ENCODE peak calls at places on chromosome X, in six cellular contexts. Y is A549, J is WTC11, U is H1, E is SK-N-SH, G is K562. M is an unnamed sample.

GRCh38 chrX:30713061-30713525 is 59.9 kb downstream of the GK start:
- DNase-seq in Y (peak), J (peak), U (peak), E (peak), G (peak), M (peak)

GRCh38 chrX:68693481-68694410 is 46.3 kb downstream of the STARD8 start:
- DNase-seq in Y (no peak), J (peak), U (no peak), E (peak), G (peak), M (peak)

GRCh38 chrX:44305921-44306320 is 37.6 kb downstream of the EFHC2 start:
- DNase-seq in Y (no peak), J (no peak), U (no peak), E (no peak), G (no peak), M (no peak)

GRCh38 chrX:65488496-65488895 is 46.1 kb downstream of the LAS1L start:
- DNase-seq in Y (no peak), J (no peak), U (no peak), E (no peak), G (no peak), M (no peak)

GRCh38 chrX:46575991-46576392 is 2.4 kb downstream of the CHST7 start:
- DNase-seq in Y (no peak), J (no peak), U (no peak), E (no peak), G (no peak), M (no peak)

GRCh38 chrX:154411322-154411980 is at the start of gene TAFAZZIN:
- DNase-seq in Y (peak), J (peak), U (no peak), E (peak), G (peak), M (peak)

GRCh38 chrX:107483976-107484726 is 34.7 kb downstream of the FRMPD3 start:
- DNase-seq in Y (no peak), J (peak), U (no peak), E (peak), G (peak), M (peak)

GRCh38 chrX:40303256-40304077 is 205.7 kb upstream of the BCOR start:
- DNase-seq in Y (no peak), J (no peak), U (no peak), E (no peak), G (no peak), M (peak)

GRCh38 chrX:41737065-41737464 is 13.1 kb downstream of the GPR82 start:
- DNase-seq in Y (no peak), J (no peak), U (no peak), E (no peak), G (peak), M (peak)

GRCh38 chrX:51891821-51892551 is 1.4 kb upstream of the MAGED1 start:
- DNase-seq in Y (no peak), J (no peak), U (no peak), E (peak), G (no peak), M (peak)

GRCh38 chrX:56788229-56788628 is 59.2 kb downstream of the NBDY start:
- DNase-seq in Y (no peak), J (no peak), U (no peak), E (no peak), G (no peak), M (peak)

GRCh38 chrX:42195506-42195905 is 272.2 kb upstream of the CASK start:
- DNase-seq in Y (no peak), J (no peak), U (no peak), E (no peak), G (no peak), M (no peak)

GRCh38 chrX:136574548-136574947 is 42.5 kb downstream of the VGLL1 start:
- DNase-seq in Y (no peak), J (no peak), U (no peak), E (no peak), G (no peak), M (no peak)

GRCh38 chrX:103215768-103216085 is 819 bp downstream of the BEX4 start:
- DNase-seq in Y (no peak), J (no peak), U (no peak), E (peak), G (no peak), M (no peak)

GRCh38 chrX:37348237-37349130 is 680 bp upstream of the PRRG1 start:
- DNase-seq in Y (no peak), J (no peak), U (no peak), E (no peak), G (no peak), M (no peak)

GRCh38 chrX:72243472-72243871 is 4.6 kb upstream of the ERCC6L start:
- DNase-seq in Y (no peak), J (no peak), U (no peak), E (no peak), G (no peak), M (no peak)

GRCh38 chrX:9163153-9163790 is 129.3 kb upstream of the FAM9B start:
- DNase-seq in Y (no peak), J (no peak), U (no peak), E (no peak), G (no peak), M (no peak)

GRCh38 chrX:135688137-135688536 is 25.3 kb upstream of the CT45A1 start:
- DNase-seq in Y (no peak), J (peak), U (no peak), E (no peak), G (no peak), M (peak)

GRCh38 chrX:103538728-103539127 is 19.4 kb upstream of the RAB40A start:
- DNase-seq in Y (no peak), J (no peak), U (no peak), E (no peak), G (no peak), M (no peak)

GRCh38 chrX:119041175-119041574 is 31.6 kb upstream of the CT47C1 start:
- DNase-seq in Y (peak), J (no peak), U (no peak), E (no peak), G (peak), M (peak)

GRCh38 chrX:119605739-119606507 is at the start of gene NKRF:
- DNase-seq in Y (peak), J (peak), U (peak), E (peak), G (peak), M (peak)

GRCh38 chrX:10949541-10949940 is 161.6 kb upstream of the HCCS start:
- DNase-seq in Y (no peak), J (no peak), U (no peak), E (no peak), G (no peak), M (no peak)

GRCh38 chrX:107747596-107748161 is 27.9 kb downstream of the TSC22D3 start:
- DNase-seq in Y (no peak), J (no peak), U (no peak), E (no peak), G (no peak), M (no peak)

GRCh38 chrX:15129412-15129811 is 140.5 kb downstream of the ASB9 start:
- DNase-seq in Y (no peak), J (no peak), U (no peak), E (no peak), G (no peak), M (no peak)

GRCh38 chrX:133215747-133216146 is 2.4 kb downstream of the TFDP3 start:
- DNase-seq in Y (no peak), J (peak), U (no peak), E (peak), G (peak), M (peak)

GRCh38 chrX:47515941-47516649 is 33.1 kb upstream of the ZNF41 start:
- DNase-seq in Y (no peak), J (no peak), U (no peak), E (no peak), G (no peak), M (peak)

GRCh38 chrX:124555036-124555595 is 208.8 kb downstream of the SH2D1A start:
- DNase-seq in Y (no peak), J (no peak), U (no peak), E (no peak), G (no peak), M (no peak)

GRCh38 chrX:150569155-150569477 is 695 bp downstream of the MTM1 start:
- DNase-seq in Y (no peak), J (no peak), U (no peak), E (no peak), G (no peak), M (peak)

GRCh38 chrX:153761863-153762262 is 2.2 kb upstream of the PLXNB3 start:
- DNase-seq in Y (no peak), J (no peak), U (no peak), E (no peak), G (no peak), M (no peak)

GRCh38 chrX:136046295-136046894 is 61.2 kb downstream of the SLC9A6 start:
- DNase-seq in Y (no peak), J (no peak), U (no peak), E (no peak), G (no peak), M (no peak)

GRCh38 chrX:44871114-44871645 is 1.8 kb upstream of the KDM6A start:
- DNase-seq in Y (no peak), J (no peak), U (no peak), E (no peak), G (no peak), M (no peak)

GRCh38 chrX:36898301-36898700 is 109.9 kb upstream of the FAM47C start:
- DNase-seq in Y (no peak), J (no peak), U (no peak), E (peak), G (no peak), M (peak)

GRCh38 chrX:119682019-119682989 is 10.7 kb downstream of the SEPTIN6 start:
- DNase-seq in Y (no peak), J (no peak), U (no peak), E (no peak), G (no peak), M (peak)

GRCh38 chrX:49627030-49627777 is 28.4 kb downstream of the GAGE1 start:
- DNase-seq in Y (peak), J (peak), U (no peak), E (peak), G (peak), M (peak)

GRCh38 chrX:7117587-7117986 is 29.9 kb upstream of the STS start:
- DNase-seq in Y (no peak), J (no peak), U (no peak), E (no peak), G (no peak), M (no peak)

GRCh38 chrX:136468391-136469103 is 19.2 kb upstream of the BRS3 start:
- DNase-seq in Y (no peak), J (no peak), U (no peak), E (no peak), G (no peak), M (no peak)

GRCh38 chrX:15686818-15687685 is 22.4 kb upstream of the CLTRN start:
- DNase-seq in Y (peak), J (peak), U (no peak), E (peak), G (peak), M (peak)

GRCh38 chrX:1207496-1208025 is 4.9 kb downstream of the CRLF2 start:
- DNase-seq in Y (no peak), J (no peak), U (no peak), E (no peak), G (no peak), M (no peak)

GRCh38 chrX:1202251-1202650 is 10.2 kb downstream of the CRLF2 start:
- DNase-seq in Y (no peak), J (no peak), U (no peak), E (no peak), G (no peak), M (no peak)

GRCh38 chrX:1210844-1211243 is 1.6 kb downstream of the CRLF2 start:
- DNase-seq in Y (no peak), J (no peak), U (no peak), E (no peak), G (no peak), M (no peak)

GRCh38 chrX:1205681-1206611 is 6.5 kb downstream of the CRLF2 start:
- DNase-seq in Y (peak), J (no peak), U (peak), E (peak), G (peak), M (peak)
- TF ChIP-seq MAX in Y (peak), J (peak), U (no peak), E (no peak), G (no peak), M (no peak)

DNA sequence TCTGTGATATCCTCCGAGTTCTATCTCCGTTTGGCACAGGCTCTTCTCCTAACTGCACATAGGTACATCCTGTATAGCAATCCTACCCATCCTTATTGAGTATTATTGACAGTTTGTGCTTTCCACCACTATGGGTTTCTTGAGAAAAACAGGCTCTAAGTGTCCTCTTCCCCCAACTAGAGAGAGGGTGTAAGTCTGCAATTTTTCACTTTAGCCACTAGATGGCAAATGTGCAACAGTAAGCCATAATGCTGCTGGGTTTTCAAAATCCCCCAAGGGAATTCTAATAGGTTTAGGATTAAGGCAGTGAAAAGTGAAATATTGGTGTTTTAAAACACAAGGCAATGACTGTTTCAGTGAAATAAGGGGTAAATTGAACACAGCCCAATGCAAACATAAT is 239.1 kb upstream of the HTR2C start:
- DNase-seq in Y (peak), J (no peak), U (no peak), E (peak), G (peak), M (peak)
- TF ChIP-seq MAX in Y (no peak), J (no peak), U (no peak), E (no peak), G (no peak), M (no peak)

GRCh38 chrX:12972867-12973560 is 1.9 kb upstream of the TMSB4X start:
- DNase-seq in Y (no peak), J (no peak), U (no peak), E (no peak), G (no peak), M (no peak)

GRCh38 chrX:12971282-12972003 is 3.5 kb upstream of the TMSB4X start:
- DNase-seq in Y (no peak), J (no peak), U (no peak), E (no peak), G (no peak), M (no peak)

GRCh38 chrX:12967711-12968465 is 7.0 kb upstream of the TMSB4X start:
- DNase-seq in Y (no peak), J (no peak), U (no peak), E (no peak), G (no peak), M (peak)

GRCh38 chrX:12972239-12972638 is 2.7 kb upstream of the TMSB4X start:
- DNase-seq in Y (no peak), J (no peak), U (no peak), E (no peak), G (no peak), M (peak)

GRCh38 chrX:12970691-12971202 is 4.2 kb upstream of the TMSB4X start:
- DNase-seq in Y (no peak), J (peak), U (no peak), E (no peak), G (no peak), M (peak)
- TF ChIP-seq MAX in Y (no peak), J (peak), U (no peak), E (no peak), G (no peak), M (no peak)

DNA sequence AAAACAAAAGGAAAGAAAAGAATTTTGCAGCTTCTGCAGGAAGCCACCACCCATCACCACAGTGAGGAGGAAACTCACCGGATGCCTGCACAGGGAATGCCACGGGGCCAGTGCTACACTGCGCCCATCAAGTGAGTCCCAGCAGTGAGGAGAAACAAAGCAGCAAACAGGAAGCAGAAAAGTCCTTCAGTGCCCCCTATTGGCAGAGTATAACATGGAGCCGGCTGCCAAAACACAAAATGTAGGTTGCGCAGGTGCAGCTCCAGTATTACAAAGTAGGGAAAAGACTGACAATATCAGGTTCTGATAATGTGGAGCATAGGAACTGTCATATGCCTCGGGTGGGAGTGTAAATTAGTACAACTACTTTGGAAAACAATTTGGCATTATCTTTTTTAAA is 23.3 kb upstream of the SCML2 start:
- DNase-seq in Y (no peak), J (peak), U (no peak), E (peak), G (peak), M (peak)
- TF ChIP-seq MAX in Y (no peak), J (no peak), U (no peak), E (no peak), G (no peak), M (no peak)

DNA sequence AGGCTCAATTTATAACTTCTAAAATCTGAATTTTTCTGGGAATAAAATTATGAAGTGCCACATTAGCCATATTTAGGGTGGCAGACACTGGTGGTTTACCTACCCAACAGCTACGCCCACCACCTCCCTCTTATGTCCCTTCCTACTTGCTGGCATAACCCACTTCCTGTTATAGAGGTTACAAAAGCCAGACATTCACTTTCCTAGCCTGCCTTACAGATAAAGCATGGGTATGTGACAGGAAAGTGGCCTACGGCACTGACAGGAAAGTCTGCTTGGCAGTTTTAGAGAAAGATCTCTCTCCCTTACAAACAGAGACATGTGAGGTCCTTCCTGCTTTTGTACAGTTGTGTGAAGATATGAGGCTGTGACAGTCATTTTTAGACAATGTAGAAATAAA is 12.4 kb downstream of the DDX53 start:
- DNase-seq in Y (no peak), J (no peak), U (no peak), E (peak), G (no peak), M (peak)
- TF ChIP-seq MAX in Y (no peak), J (no peak), U (no peak), E (no peak), G (no peak), M (no peak)

DNA sequence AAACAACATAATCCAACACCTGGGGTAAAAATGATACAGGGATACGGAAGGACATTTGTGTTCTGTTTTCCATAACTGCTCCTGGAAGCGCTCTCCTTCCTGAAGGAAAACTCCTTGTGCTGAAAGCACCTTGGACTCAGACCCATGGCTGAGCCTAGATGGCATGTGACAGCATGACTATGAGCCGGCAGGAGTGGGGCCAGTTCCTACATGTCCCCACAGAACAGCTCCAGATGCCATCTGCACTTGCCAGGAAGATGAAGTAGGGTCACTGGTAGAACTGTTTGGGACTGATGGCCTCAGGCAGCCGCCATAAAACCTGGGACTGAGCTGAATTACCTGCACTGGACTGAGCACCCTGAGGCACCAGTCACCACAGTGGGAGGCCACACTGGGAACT is 56.0 kb upstream of the BCLAF3 start:
- DNase-seq in Y (no peak), J (no peak), U (no peak), E (no peak), G (no peak), M (no peak)
- TF ChIP-seq MAX in Y (no peak), J (no peak), U (no peak), E (no peak), G (no peak), M (no peak)

GRCh38 chrX:17390325-17390992 is 15.5 kb downstream of the NHS start:
- DNase-seq in Y (no peak), J (no peak), U (no peak), E (no peak), G (no peak), M (no peak)
- TF ChIP-seq MAX in Y (no peak), J (no peak), U (no peak), E (no peak), G (no peak), M (no peak)

DNA sequence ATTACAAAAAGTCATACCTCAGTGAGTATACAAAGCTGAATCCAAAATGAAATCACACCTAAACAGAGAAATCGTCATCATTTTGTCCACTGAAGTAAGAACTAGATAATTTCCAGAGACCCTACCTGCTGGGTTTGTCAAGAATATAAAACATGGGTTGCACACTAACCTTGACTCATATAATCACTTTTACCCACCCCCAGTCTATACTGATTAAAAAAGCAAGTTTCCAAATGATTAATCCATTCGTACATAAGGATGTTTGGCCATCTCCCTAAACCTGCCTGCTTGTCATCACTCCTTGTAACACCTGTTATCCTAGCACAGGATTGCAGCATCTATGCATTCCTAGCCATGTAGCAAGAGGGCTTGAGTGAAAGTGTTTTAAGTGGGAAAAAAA is 4.7 kb downstream of the RAP2C start:
- DNase-seq in Y (no peak), J (no peak), U (no peak), E (no peak), G (no peak), M (no peak)
- TF ChIP-seq MAX in Y (no peak), J (no peak), U (no peak), E (no peak), G (no peak), M (no peak)

GRCh38 chrX:789096-789495 is 158.5 kb downstream of the SHOX start:
- DNase-seq in Y (no peak), J (no peak), U (no peak), E (no peak), G (no peak), M (no peak)
- TF ChIP-seq MAX in Y (no peak), J (no peak), U (no peak), E (no peak), G (no peak), M (no peak)